ENCODE peak calls at places on chromosomes 13 and 19, in eight cellular contexts. O, S, B, W, Q, F, P and I are unnamed samples.

GRCh38 chr19:41868120-41868988 is 8.3 kb downstream of the RPS19 start:
- DNase-seq in O (no peak), S (no peak), B (no peak), W (no peak), Q (no peak), F (no peak), P (no peak), I (no peak)

GRCh38 chr19:4013886-4014540 is 6.5 kb downstream of the PIAS4 start:
- DNase-seq in O (no peak), S (no peak), B (no peak), W (no peak), Q (no peak), F (no peak), P (no peak), I (no peak)

GRCh38 chr13:26971990-26972888 is 199.4 kb downstream of the USP12 start:
- DNase-seq in O (peak), S (no peak), B (no peak), W (no peak), Q (peak), F (no peak), P (peak), I (peak)

GRCh38 chr19:55809381-55810058 is 22.3 kb downstream of the NLRP11 start:
- DNase-seq in O (peak), S (no peak), B (peak), W (peak), Q (peak), F (peak), P (peak), I (peak)

GRCh38 chr19:35318679-35319448 is 10.1 kb upstream of the CD22 start:
- DNase-seq in O (no peak), S (no peak), B (peak), W (peak), Q (no peak), F (peak), P (peak), I (no peak)

GRCh38 chr19:8494158-8494557 is 8.3 kb downstream of the PRAM1 start:
- DNase-seq in O (no peak), S (no peak), B (no peak), W (peak), Q (no peak), F (no peak), P (no peak), I (no peak)

GRCh38 chr19:4678881-4679379 is 8.8 kb upstream of the MYDGF start:
- DNase-seq in O (peak), S (no peak), B (no peak), W (peak), Q (peak), F (no peak), P (no peak), I (peak)

GRCh38 chr13:77022341-77022740 is 4.6 kb downstream of the FBXL3 start:
- DNase-seq in O (no peak), S (no peak), B (no peak), W (peak), Q (no peak), F (no peak), P (peak), I (no peak)

GRCh38 chr13:30690282-30691188 is 44.8 kb upstream of the ALOX5AP start:
- DNase-seq in O (no peak), S (no peak), B (peak), W (peak), Q (no peak), F (peak), P (peak), I (no peak)

GRCh38 chr13:32581177-32581786 is 5.0 kb upstream of the PDS5B start:
- DNase-seq in O (peak), S (no peak), B (no peak), W (peak), Q (no peak), F (no peak), P (peak), I (no peak)

GRCh38 chr19:4776436-4777205 is 14.9 kb upstream of the FEM1A start:
- DNase-seq in O (peak), S (no peak), B (no peak), W (no peak), Q (no peak), F (no peak), P (no peak), I (no peak)

GRCh38 chr13:38103851-38104250 is 234.3 kb upstream of the TRPC4 start:
- DNase-seq in O (no peak), S (no peak), B (no peak), W (no peak), Q (no peak), F (no peak), P (no peak), I (no peak)

GRCh38 chr13:106734185-106734584 is 166.2 kb upstream of the ARGLU1 start:
- DNase-seq in O (no peak), S (no peak), B (no peak), W (no peak), Q (no peak), F (no peak), P (no peak), I (no peak)

GRCh38 chr19:7849631-7850428 is 19.8 kb downstream of the EVI5L start:
- DNase-seq in O (no peak), S (peak), B (no peak), W (no peak), Q (peak), F (no peak), P (no peak), I (no peak)

GRCh38 chr13:34913040-34913439 is 29.0 kb upstream of the NBEA start:
- DNase-seq in O (peak), S (no peak), B (no peak), W (peak), Q (no peak), F (no peak), P (no peak), I (peak)

GRCh38 chr13:97141564-97142005 is 80.5 kb upstream of the MBNL2 start:
- DNase-seq in O (peak), S (no peak), B (peak), W (peak), Q (peak), F (peak), P (peak), I (peak)

GRCh38 chr19:43570174-43570791 is 5.0 kb downstream of the XRCC1 start:
- DNase-seq in O (no peak), S (no peak), B (no peak), W (no peak), Q (no peak), F (no peak), P (no peak), I (no peak)

GRCh38 chr13:49828452-49828851 is 36.0 kb upstream of the KPNA3 start:
- DNase-seq in O (no peak), S (no peak), B (no peak), W (no peak), Q (no peak), F (no peak), P (no peak), I (no peak)

GRCh38 chr13:29435125-29435911 is 160.2 kb downstream of the SLC7A1 start:
- DNase-seq in O (no peak), S (no peak), B (peak), W (peak), Q (peak), F (peak), P (peak), I (no peak)

GRCh38 chr19:2274937-2275535 is 6.9 kb downstream of the PEAK3 start:
- DNase-seq in O (peak), S (no peak), B (peak), W (peak), Q (peak), F (peak), P (peak), I (peak)

GRCh38 chr13:114129649-114130062 is 2.8 kb downstream of the RASA3 start:
- DNase-seq in O (no peak), S (no peak), B (no peak), W (no peak), Q (no peak), F (no peak), P (no peak), I (no peak)

GRCh38 chr19:18856385-18857126 is 24.8 kb downstream of the UPF1 start:
- DNase-seq in O (peak), S (no peak), B (no peak), W (peak), Q (peak), F (no peak), P (no peak), I (no peak)

GRCh38 chr13:112726018-112726767 is 36.4 kb downstream of the ATP11A start:
- DNase-seq in O (no peak), S (no peak), B (no peak), W (no peak), Q (no peak), F (no peak), P (no peak), I (no peak)

GRCh38 chr13:50917572-50917971 is 8.0 kb downstream of the RNASEH2B start:
- DNase-seq in O (no peak), S (no peak), B (no peak), W (no peak), Q (no peak), F (no peak), P (no peak), I (no peak)

GRCh38 chr13:29541400-29541799 is 54.1 kb downstream of the SLC7A1 start:
- DNase-seq in O (no peak), S (no peak), B (no peak), W (no peak), Q (no peak), F (no peak), P (no peak), I (no peak)

GRCh38 chr19:31312004-31312403 is 37.2 kb downstream of the TSHZ3 start:
- DNase-seq in O (no peak), S (no peak), B (peak), W (peak), Q (no peak), F (peak), P (peak), I (no peak)

GRCh38 chr13:51004111-51004865 is 94.7 kb downstream of the RNASEH2B start:
- DNase-seq in O (no peak), S (no peak), B (no peak), W (no peak), Q (no peak), F (no peak), P (no peak), I (no peak)

GRCh38 chr13:108346376-108346775 is 76.9 kb downstream of the TNFSF13B start:
- DNase-seq in O (no peak), S (no peak), B (no peak), W (no peak), Q (no peak), F (no peak), P (no peak), I (no peak)

GRCh38 chr13:108345016-108345415 is 75.5 kb downstream of the TNFSF13B start:
- DNase-seq in O (peak), S (no peak), B (no peak), W (no peak), Q (no peak), F (no peak), P (no peak), I (no peak)

GRCh38 chr13:108342369-108343289 is 73.1 kb downstream of the TNFSF13B start:
- DNase-seq in O (peak), S (no peak), B (peak), W (peak), Q (no peak), F (no peak), P (peak), I (no peak)
- TF ChIP-seq CTCF in O (peak), S (peak), B (peak), W (peak), Q (peak), F (peak), P (peak), I (peak)

DNA sequence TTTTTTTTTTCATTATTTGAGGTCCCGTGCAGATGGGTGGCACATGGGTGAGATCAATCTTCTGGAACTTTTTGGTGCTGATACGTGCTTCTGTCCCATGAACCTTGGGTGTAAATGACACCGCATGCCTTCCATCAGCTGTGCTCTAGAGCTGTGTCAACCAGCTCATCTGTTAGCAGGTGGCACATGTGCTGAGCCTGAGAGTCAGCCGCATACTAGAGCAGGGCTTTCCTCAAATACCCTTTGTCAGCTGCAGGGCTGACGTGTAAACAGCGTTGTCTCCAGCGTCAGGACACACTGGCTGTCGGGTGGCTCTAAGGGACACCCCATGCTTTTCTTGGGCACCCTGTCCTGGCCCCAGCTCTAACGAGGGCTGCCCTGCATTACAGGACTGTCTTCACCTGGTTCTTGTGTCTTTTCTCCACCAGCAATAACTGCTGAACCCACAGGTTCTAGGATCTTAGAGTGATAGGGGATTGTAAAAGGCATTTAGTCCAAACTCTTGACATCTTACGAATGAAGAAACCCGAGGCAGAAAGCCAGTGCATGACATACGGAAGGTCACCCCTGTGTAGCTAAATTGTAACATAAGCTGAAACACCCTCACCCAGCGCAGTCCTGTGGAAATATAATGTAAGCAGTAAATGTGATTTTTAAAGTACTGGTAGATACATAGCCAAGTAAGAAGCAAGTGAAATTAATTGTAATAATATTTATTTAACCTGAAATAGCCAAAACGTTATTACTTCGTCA is 119.5 kb downstream of the LRCH1 start:
- DNase-seq in O (no peak), S (no peak), B (no peak), W (no peak), Q (no peak), F (no peak), P (no peak), I (no peak)
- TF ChIP-seq CTCF in O (no peak), S (no peak), B (no peak), W (no peak), Q (no peak), F (no peak), P (no peak), I (no peak)

DNA sequence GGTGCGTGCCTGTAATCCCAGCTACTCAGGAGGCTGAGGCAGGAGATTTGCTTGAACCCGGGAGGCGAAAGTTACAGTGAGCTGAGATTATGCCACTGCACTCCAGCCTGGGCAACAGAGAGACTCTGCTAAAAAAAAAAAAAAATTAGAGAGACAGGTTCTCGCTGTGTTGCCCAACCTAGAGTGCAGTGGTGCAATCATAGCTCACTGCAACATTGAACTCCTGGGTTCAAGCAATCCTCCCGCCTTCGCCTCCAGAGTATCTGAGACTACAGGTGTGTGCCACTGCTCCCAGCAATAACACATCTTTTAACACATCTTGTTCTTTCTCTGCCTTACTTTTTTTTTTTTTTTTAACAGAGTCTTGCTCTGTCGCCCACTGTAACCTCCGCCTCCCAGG is 32.7 kb downstream of the CLEC17A start:
- DNase-seq in O (no peak), S (no peak), B (no peak), W (no peak), Q (no peak), F (no peak), P (no peak), I (no peak)
- TF ChIP-seq CTCF in O (no peak), S (no peak), B (no peak), W (no peak), Q (no peak), F (no peak), P (no peak), I (no peak)

GRCh38 chr19:29259153-29259552 is 46.2 kb upstream of the UQCRFS1 start:
- DNase-seq in O (peak), S (no peak), B (no peak), W (no peak), Q (no peak), F (no peak), P (no peak), I (no peak)

GRCh38 chr19:29260477-29261317 is 47.7 kb upstream of the UQCRFS1 start:
- DNase-seq in O (peak), S (no peak), B (no peak), W (peak), Q (peak), F (no peak), P (peak), I (peak)

GRCh38 chr19:29262085-29262484 is 49.1 kb upstream of the UQCRFS1 start:
- DNase-seq in O (no peak), S (no peak), B (no peak), W (no peak), Q (no peak), F (no peak), P (no peak), I (no peak)

GRCh38 chr19:29256516-29256915 is 43.6 kb upstream of the UQCRFS1 start:
- DNase-seq in O (no peak), S (no peak), B (no peak), W (no peak), Q (no peak), F (no peak), P (no peak), I (no peak)

DNA sequence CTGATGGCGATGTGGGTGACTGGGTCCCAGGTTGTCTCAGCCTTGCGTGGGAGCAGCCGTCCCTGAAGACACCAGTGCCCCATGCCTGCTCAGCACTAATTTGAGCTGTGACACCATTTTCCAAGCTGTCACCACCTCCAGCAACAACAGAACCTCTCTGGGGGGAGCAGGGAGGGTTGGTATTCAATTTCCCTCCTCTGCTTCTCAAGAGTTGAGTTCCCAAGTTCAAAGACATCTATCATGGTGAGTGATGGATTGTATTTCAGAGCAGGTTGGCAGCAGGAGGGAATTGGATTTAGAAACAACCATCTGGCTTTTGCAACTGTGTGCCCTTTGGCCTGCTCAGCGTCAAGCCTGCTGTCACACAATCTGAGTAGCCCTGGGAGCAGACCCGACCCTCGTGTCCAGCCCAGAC is 46.9 kb upstream of the UQCRFS1 start:
- DNase-seq in O (no peak), S (no peak), B (no peak), W (no peak), Q (no peak), F (no peak), P (no peak), I (peak)
- TF ChIP-seq CTCF in O (no peak), S (no peak), B (no peak), W (no peak), Q (no peak), F (no peak), P (no peak), I (no peak)

DNA sequence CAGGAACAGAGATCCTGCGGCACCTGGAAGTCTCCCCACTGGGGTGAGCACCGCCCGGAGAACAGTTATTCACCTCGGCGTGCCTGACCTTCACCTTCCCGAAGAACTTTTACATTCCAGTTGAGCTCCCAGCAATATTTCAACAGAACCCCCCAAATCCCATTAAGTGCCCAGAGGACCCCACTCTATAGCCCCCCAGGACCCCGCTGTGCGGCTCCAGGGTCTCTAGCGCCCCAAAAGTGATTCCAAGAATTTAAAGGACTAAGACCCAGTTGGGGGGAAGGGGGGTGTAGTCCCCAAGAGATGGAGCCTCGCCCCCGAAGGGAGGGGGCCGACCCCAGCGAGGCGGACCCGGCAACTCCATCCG is 480 bp downstream of the GPR108 start:
- DNase-seq in O (no peak), S (no peak), B (no peak), W (no peak), Q (no peak), F (no peak), P (no peak), I (no peak)
- TF ChIP-seq CTCF in O (peak), S (peak), B (no peak), W (no peak), Q (no peak), F (no peak), P (no peak), I (no peak)

DNA sequence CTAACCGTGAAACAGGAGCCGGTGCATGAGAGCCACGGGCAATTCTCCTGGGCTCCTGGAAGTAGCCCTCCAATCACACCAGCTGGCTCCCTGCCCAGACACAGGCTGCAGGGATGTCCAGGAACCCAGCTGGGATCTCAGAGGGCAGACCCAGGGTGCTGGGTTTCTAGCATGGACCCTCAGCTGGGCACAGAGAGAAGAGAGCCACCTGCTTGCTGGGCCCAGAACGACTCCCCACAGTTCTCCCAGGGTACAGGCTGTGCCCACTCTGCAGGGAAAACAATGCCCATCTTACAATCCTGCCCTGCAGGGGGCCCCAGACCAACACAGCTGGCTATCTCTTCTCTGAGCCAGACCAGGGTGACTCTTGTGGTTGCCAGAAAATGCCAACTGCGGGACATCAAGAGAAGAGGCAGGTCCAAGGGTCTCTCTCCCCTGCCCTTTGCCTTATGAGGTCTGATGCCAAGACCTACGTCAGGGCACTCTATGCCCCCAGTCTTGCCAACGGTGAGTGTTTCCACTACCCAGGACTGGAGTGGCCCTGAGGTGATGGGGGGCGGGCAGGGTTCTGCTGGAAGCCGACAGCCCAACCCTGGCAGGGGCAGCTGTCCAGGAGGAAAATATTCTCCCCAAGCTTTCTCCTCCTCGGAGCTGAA is 64.6 kb downstream of the CEBPG start:
- DNase-seq in O (no peak), S (peak), B (no peak), W (peak), Q (peak), F (no peak), P (peak), I (no peak)
- TF ChIP-seq CTCF in O (peak), S (peak), B (no peak), W (peak), Q (peak), F (no peak), P (peak), I (no peak)

DNA sequence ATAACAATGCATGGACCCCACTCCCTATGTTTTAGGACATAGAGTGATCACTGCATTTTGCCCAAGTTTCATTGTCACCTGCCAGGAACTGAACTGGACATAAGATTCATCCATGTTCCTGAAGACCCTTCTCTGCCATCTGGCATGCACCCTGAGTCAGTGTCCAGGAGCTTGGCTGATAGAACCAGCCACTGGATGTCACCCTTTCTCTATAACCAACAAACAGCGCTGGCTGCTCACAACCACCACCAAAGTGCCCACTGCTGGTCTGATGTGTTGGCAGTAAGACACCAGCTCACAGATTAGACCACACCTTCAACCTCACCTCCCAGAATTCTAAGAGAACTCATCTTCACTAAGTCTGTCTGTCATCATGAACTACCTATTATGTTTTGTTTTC is 333.4 kb downstream of the ITGBL1 start:
- DNase-seq in O (peak), S (no peak), B (peak), W (peak), Q (peak), F (no peak), P (peak), I (peak)
- TF ChIP-seq CTCF in O (peak), S (peak), B (no peak), W (no peak), Q (peak), F (no peak), P (peak), I (peak)